ENCODE peak calls at places on chromosomes 11 and 22, in six cellular contexts. F, H, Z, L, D and E are unnamed samples.

GRCh38 chr22:23263651-23264555 is 83.6 kb downstream of the BCR start:
- DNase-seq in F (peak; percentile 93), H (no peak), Z (peak; percentile 43), L (no peak), D (no peak), E (no peak)

GRCh38 chr11:96012086-96012824 is 88.3 kb upstream of the MTMR2 start:
- DNase-seq in F (no peak), H (peak; percentile 34), Z (peak; percentile 44), L (no peak), D (peak; percentile 70), E (peak; percentile 32)

GRCh38 chr11:36702330-36703054 is 104.5 kb upstream of the RAG2 start:
- DNase-seq in F (peak; percentile 49), H (peak; percentile 40), Z (no peak), L (peak; percentile 14), D (peak; percentile 30), E (peak; percentile 30)

GRCh38 chr11:112363527-112363926 is 102.9 kb upstream of the PLET1 start:
- DNase-seq in F (no peak), H (peak; percentile 74), Z (no peak), L (no peak), D (no peak), E (no peak)

GRCh38 chr11:90717522-90717921 is 494.7 kb upstream of the CHORDC1 start:
- DNase-seq in F (no peak), H (no peak), Z (no peak), L (no peak), D (no peak), E (no peak)

GRCh38 chr11:93904711-93905110 is 54.3 kb upstream of the VSTM5 start:
- DNase-seq in F (no peak), H (no peak), Z (no peak), L (no peak), D (no peak), E (no peak)

GRCh38 chr22:46260038-46260437 is 3.1 kb downstream of the PKDREJ start:
- DNase-seq in F (no peak), H (no peak), Z (no peak), L (no peak), D (no peak), E (no peak)

GRCh38 chr22:17843189-17843588 is 68.9 kb upstream of the BID start:
- DNase-seq in F (no peak), H (no peak), Z (no peak), L (no peak), D (no peak), E (no peak)

GRCh38 chr11:111766834-111767142 is 599 bp upstream of the PPP2R1B start:
- DNase-seq in F (no peak), H (no peak), Z (no peak), L (no peak), D (no peak), E (no peak)

GRCh38 chr11:129709801-129710398 is 105.7 kb upstream of the TMEM45B start:
- DNase-seq in F (no peak), H (peak; percentile 29), Z (no peak), L (no peak), D (no peak), E (no peak)

GRCh38 chr11:121038642-121039409 is 14.9 kb downstream of the TBCEL start:
- DNase-seq in F (no peak), H (no peak), Z (no peak), L (no peak), D (no peak), E (no peak)

GRCh38 chr11:113341388-113342165 is 27.2 kb downstream of the TTC12 start:
- DNase-seq in F (no peak), H (no peak), Z (no peak), L (no peak), D (no peak), E (no peak)

GRCh38 chr22:48709453-48709852 is 1118.2 kb downstream of the BRD1 start:
- DNase-seq in F (no peak), H (no peak), Z (no peak), L (no peak), D (no peak), E (no peak)

GRCh38 chr22:20115691-20116375 is at the start of gene RANBP1:
- DNase-seq in F (no peak), H (no peak), Z (no peak), L (no peak), D (no peak), E (no peak)

GRCh38 chr22:37818397-37819099 is 4.6 kb upstream of the GALR3 start:
- DNase-seq in F (peak; percentile 73), H (peak; percentile 70), Z (peak; percentile 68), L (peak; percentile 42), D (peak; percentile 82), E (peak; percentile 66)

GRCh38 chr11:551596-551995 is 8.9 kb downstream of the LMNTD2 start:
- DNase-seq in F (no peak), H (no peak), Z (no peak), L (no peak), D (no peak), E (no peak)

GRCh38 chr22:30245985-30246901 is at the start of gene LIF:
- DNase-seq in F (no peak), H (no peak), Z (peak; percentile 57), L (peak; percentile 30), D (peak; percentile 40), E (no peak)

GRCh38 chr11:76695767-76696166 is 25.2 kb upstream of the LRRC32 start:
- DNase-seq in F (no peak), H (no peak), Z (no peak), L (no peak), D (no peak), E (no peak)

GRCh38 chr11:36116161-36116560 is 172.3 kb downstream of the LDLRAD3 start:
- DNase-seq in F (no peak), H (no peak), Z (no peak), L (no peak), D (no peak), E (no peak)

GRCh38 chr22:30044369-30044768 is 35.9 kb upstream of the HORMAD2 start:
- DNase-seq in F (no peak), H (peak; percentile 53), Z (no peak), L (no peak), D (no peak), E (peak; percentile 63)

GRCh38 chr22:28222976-28223375 is 303.9 kb upstream of the PITPNB start:
- DNase-seq in F (no peak), H (no peak), Z (no peak), L (no peak), D (no peak), E (no peak)

GRCh38 chr11:68973219-68973618 is 7.6 kb downstream of the MRGPRD start:
- DNase-seq in F (no peak), H (no peak), Z (no peak), L (no peak), D (no peak), E (no peak)

GRCh38 chr11:554824-555499 is 5.6 kb downstream of the LMNTD2 start:
- DNase-seq in F (peak; percentile 60), H (no peak), Z (peak; percentile 77), L (peak; percentile 70), D (peak; percentile 78), E (peak; percentile 75)

GRCh38 chr11:17063171-17064002 is 14.1 kb downstream of the RPS13 start:
- DNase-seq in F (peak; percentile 58), H (peak; percentile 75), Z (peak; percentile 26), L (peak; percentile 59), D (peak; percentile 11), E (peak; percentile 61)

GRCh38 chr22:29727248-29727551 is 7.4 kb downstream of the CABP7 start:
- DNase-seq in F (peak; percentile 44), H (peak; percentile 54), Z (no peak), L (no peak), D (peak; percentile 43), E (no peak)

GRCh38 chr11:62552465-62552782 is 5.8 kb upstream of the AHNAK start:
- DNase-seq in F (no peak), H (no peak), Z (no peak), L (no peak), D (no peak), E (no peak)

GRCh38 chr22:48615171-48616008 is 1212.3 kb downstream of the BRD1 start:
- DNase-seq in F (no peak), H (no peak), Z (no peak), L (no peak), D (no peak), E (no peak)

GRCh38 chr11:113805640-113806039 is 26.0 kb downstream of the CLDN25 start:
- DNase-seq in F (no peak), H (no peak), Z (no peak), L (no peak), D (no peak), E (no peak)

GRCh38 chr11:7314811-7315604 is 63.3 kb downstream of the SYT9 start:
- DNase-seq in F (no peak), H (no peak), Z (no peak), L (no peak), D (no peak), E (no peak)